ENCODE peak calls at places on chromosomes 1 and 21, in six cellular contexts. X is endothelial cell, Q is EL, V is GOT3, L is RWPE1, O is small intestine. W is an unnamed sample.

GRCh38 chr1:235295902-235296350 is 32.1 kb downstream of the ARID4B start:
- DNase-seq in V (no peak), L (no peak), O (no peak), X (no peak), Q (peak; percentile 30), W (no peak)

GRCh38 chr21:27422435-27422834 is 455.5 kb upstream of the ADAMTS5 start:
- DNase-seq in Q (peak; percentile 47), X (no peak), L (no peak), O (no peak), V (no peak), W (no peak)

GRCh38 chr1:207405814-207406213 is 48.3 kb upstream of the CR2 start:
- DNase-seq in X (no peak), O (no peak), V (no peak), L (no peak), Q (no peak), W (no peak)

GRCh38 chr21:31156662-31157061 is 118.4 kb upstream of the KRTAP19-8 start:
- DNase-seq in L (no peak), X (no peak), Q (no peak), V (no peak), O (no peak), W (no peak)

GRCh38 chr1:196418772-196419171 is 189.5 kb downstream of the KCNT2 start:
- DNase-seq in L (no peak), X (no peak), O (no peak), V (no peak), Q (no peak), W (no peak)

GRCh38 chr1:60911980-60912692 is 170.2 kb upstream of the NFIA start:
- DNase-seq in L (no peak), Q (no peak), O (no peak), V (no peak), X (peak; percentile 36), W (no peak)

GRCh38 chr1:228398741-228399461 is 7.7 kb downstream of the TRIM11 start:
- DNase-seq in X (no peak), O (no peak), Q (no peak), L (no peak), V (no peak), W (no peak)

GRCh38 chr1:71047635-71048607 is at the start of gene PTGER3:
- DNase-seq in Q (peak; percentile 47), X (peak; percentile 53), L (no peak), V (no peak), O (peak; percentile 51), W (no peak)

GRCh38 chr1:182968151-182968741 is 15.3 kb upstream of the SHCBP1L start:
- DNase-seq in L (peak; percentile 32), Q (peak; percentile 46), V (no peak), X (no peak), O (no peak), W (no peak)

GRCh38 chr1:218371927-218372672 is 27.0 kb downstream of the TGFB2 start:
- DNase-seq in X (no peak), Q (no peak), O (no peak), L (no peak), V (no peak), W (no peak)

GRCh38 chr1:117137281-117137680 is 15.7 kb upstream of the TRIM45 start:
- DNase-seq in Q (no peak), X (no peak), V (no peak), L (no peak), O (no peak), W (no peak)

GRCh38 chr1:151184211-151184610 is 5.8 kb downstream of the VPS72 start:
- DNase-seq in V (no peak), L (no peak), Q (no peak), O (no peak), X (no peak), W (no peak)

GRCh38 chr1:227532019-227532619 is 31.2 kb upstream of the ZNF678 start:
- DNase-seq in Q (no peak), X (no peak), L (no peak), O (no peak), V (no peak), W (no peak)

GRCh38 chr1:26539722-26540121 is 10.2 kb downstream of the RPS6KA1 start:
- DNase-seq in Q (no peak), L (no peak), O (no peak), V (no peak), X (no peak), W (no peak)

GRCh38 chr1:40267767-40268187 is 9.7 kb downstream of the ZMPSTE24 start:
- DNase-seq in V (no peak), X (no peak), O (no peak), Q (peak; percentile 79), L (peak; percentile 48), W (no peak)

GRCh38 chr21:17523007-17523451 is 10.2 kb downstream of the CXADR start:
- DNase-seq in X (no peak), L (no peak), O (peak; percentile 93), V (no peak), Q (no peak), W (no peak)

GRCh38 chr1:100528861-100529260 is 9.1 kb upstream of the GPR88 start:
- DNase-seq in O (no peak), V (no peak), Q (no peak), L (no peak), X (no peak), W (no peak)

GRCh38 chr1:87329756-87330200 is 1.1 kb downstream of the LMO4 start:
- DNase-seq in V (no peak), L (no peak), Q (peak; percentile 25), O (no peak), X (no peak), W (peak; percentile 24)

GRCh38 chr1:174399211-174399610 is 48.6 kb upstream of the GPR52 start:
- DNase-seq in Q (no peak), L (no peak), V (no peak), O (no peak), X (no peak), W (no peak)

GRCh38 chr1:66684353-66684752 is 67.9 kb upstream of the DYNLT5 start:
- DNase-seq in L (no peak), V (no peak), O (no peak), X (no peak), Q (no peak), W (no peak)